ENCODE peak calls at places on chromosomes 7 and 10, in seven cellular contexts. B is PC-9, M is astrocyte of the spinal cord, C is cardiac muscle cell, I is GM12865, A is GM12864, U is psoas muscle. Q is an unnamed sample.
A peak's percentile ranks its signal among the peaks of the same experiment; 100 is the strongest.

GRCh38 chr7:139782932-139783331 is 5.1 kb upstream of the HIPK2 start:
- DNase-seq in M (no peak), B (no peak), A (no peak), I (no peak), C (no peak), U (no peak), Q (no peak)

GRCh38 chr7:121012170-121012874 is 23.8 kb downstream of the CPED1 start:
- DNase-seq in B (no peak), A (no peak), C (no peak), M (no peak), U (no peak), I (no peak), Q (no peak)

GRCh38 chr7:29877196-29877595 is 70.9 kb downstream of the WIPF3 start:
- DNase-seq in U (no peak), C (no peak), A (no peak), I (no peak), B (peak; percentile 64), M (peak; percentile 17), Q (peak; percentile 28)

GRCh38 chr7:80467069-80467468 is 44.8 kb downstream of the GNAT3 start:
- DNase-seq in I (no peak), U (no peak), B (no peak), A (no peak), M (peak; percentile 48), C (peak; percentile 49), Q (peak; percentile 58)

GRCh38 chr10:89398003-89398749 is 5.8 kb downstream of the IFIT1 start:
- DNase-seq in C (no peak), M (peak; percentile 5), U (no peak), I (no peak), A (no peak), B (no peak), Q (peak; percentile 84)

GRCh38 chr10:71435571-71436267 is 39.0 kb downstream of the CDH23 start:
- DNase-seq in U (no peak), B (no peak), A (no peak), M (no peak), I (no peak), C (no peak), Q (no peak)

GRCh38 chr7:118327179-118327578 is 102.7 kb downstream of the ANKRD7 start:
- DNase-seq in B (no peak), C (no peak), A (no peak), U (no peak), M (no peak), I (no peak), Q (no peak)

GRCh38 chr7:82444220-82445049 is 858 bp upstream of the CACNA2D1 start:
- DNase-seq in C (peak; percentile 28), U (no peak), I (peak; percentile 9), B (peak; percentile 55), A (no peak), M (no peak), Q (peak; percentile 10)

GRCh38 chr10:26044123-26044749 is 110.2 kb downstream of the MYO3A start:
- DNase-seq in C (peak; percentile 48), I (no peak), B (no peak), U (no peak), A (no peak), M (no peak), Q (no peak)

GRCh38 chr7:147578196-147578595 is 1012.4 kb upstream of the C7orf33 start:
- DNase-seq in A (no peak), B (no peak), I (no peak), M (no peak), C (no peak), U (no peak), Q (no peak)

GRCh38 chr7:74542558-74543117 is 88.9 kb downstream of the GTF2IRD1 start:
- DNase-seq in A (no peak), U (peak; percentile 71), C (no peak), B (no peak), M (no peak), I (no peak), Q (peak; percentile 14)

GRCh38 chr10:91313761-91314520 is 93.5 kb downstream of the PCGF5 start:
- DNase-seq in U (no peak), C (no peak), B (no peak), A (no peak), I (no peak), M (peak; percentile 77), Q (peak; percentile 85)

GRCh38 chr10:78717200-78717599 is 351.6 kb upstream of the ZMIZ1 start:
- DNase-seq in U (no peak), I (no peak), B (peak; percentile 50), M (peak; percentile 59), C (no peak), A (no peak), Q (peak; percentile 12)

GRCh38 chr7:74029991-74030415 is 2.0 kb downstream of the ELN start:
- DNase-seq in M (no peak), C (peak; percentile 81), A (no peak), B (no peak), U (peak; percentile 56), I (no peak), Q (no peak)

GRCh38 chr7:112150823-112151641 is 55.2 kb downstream of the DOCK4 start:
- DNase-seq in A (no peak), I (no peak), C (no peak), U (no peak), M (peak; percentile 40), B (no peak), Q (no peak)

GRCh38 chr10:128066954-128067382 is 59.3 kb downstream of the MKI67 start:
- DNase-seq in B (no peak), A (no peak), C (no peak), M (no peak), U (no peak), I (no peak), Q (no peak)

GRCh38 chr7:69982197-69982596 is 383.9 kb downstream of the AUTS2 start:
- DNase-seq in B (no peak), C (peak; percentile 28), I (no peak), M (peak; percentile 40), A (no peak), U (no peak), Q (peak; percentile 17)

GRCh38 chr7:102389810-102390209 is 6.4 kb upstream of the PRKRIP1 start:
- DNase-seq in U (no peak), I (peak; percentile 77), M (no peak), C (no peak), B (no peak), A (peak; percentile 44), Q (no peak)

GRCh38 chr10:71080381-71081228 is 131.8 kb upstream of the UNC5B start:
- DNase-seq in I (no peak), M (no peak), A (no peak), B (no peak), U (no peak), C (no peak), Q (no peak)

GRCh38 chr7:17939111-17939669 is 1.1 kb downstream of the SNX13 start:
- DNase-seq in I (peak; percentile 10), C (no peak), U (no peak), B (peak; percentile 60), A (no peak), M (peak; percentile 47), Q (peak; percentile 46)

GRCh38 chr7:12968836-12969422 is 281.5 kb downstream of the ARL4A start:
- DNase-seq in U (no peak), C (no peak), M (no peak), A (no peak), I (no peak), B (no peak), Q (no peak)

GRCh38 chr10:112344261-112344660 is 29.7 kb upstream of the ACSL5 start:
- DNase-seq in A (no peak), M (no peak), B (no peak), U (no peak), I (no peak), C (no peak), Q (no peak)

GRCh38 chr10:92291921-92292860 is 1.2 kb downstream of the MARCHF5 start:
- DNase-seq in I (peak; percentile 84), U (peak; percentile 61), A (peak; percentile 44), B (peak; percentile 45), M (peak; percentile 53), C (peak; percentile 60), Q (peak; percentile 70)

GRCh38 chr7:74194686-74195085 is 15.1 kb upstream of the LAT2 start:
- DNase-seq in C (no peak), I (no peak), U (peak; percentile 34), B (no peak), A (no peak), M (no peak), Q (no peak)

GRCh38 chr10:117461766-117462423 is 80.7 kb upstream of the EMX2 start:
- DNase-seq in B (peak; percentile 88), U (peak; percentile 81), A (no peak), M (peak; percentile 85), I (no peak), C (no peak), Q (peak; percentile 84)

GRCh38 chr7:123054357-123055133 is 59.0 kb upstream of the TAS2R16 start:
- DNase-seq in A (no peak), C (peak; percentile 84), M (no peak), I (peak; percentile 13), B (no peak), U (no peak), Q (no peak)

GRCh38 chr7:41027428-41028115 is 675.3 kb downstream of the INHBA start:
- DNase-seq in U (no peak), I (no peak), B (peak; percentile 88), A (no peak), C (no peak), M (peak; percentile 96), Q (peak; percentile 87)

DNA sequence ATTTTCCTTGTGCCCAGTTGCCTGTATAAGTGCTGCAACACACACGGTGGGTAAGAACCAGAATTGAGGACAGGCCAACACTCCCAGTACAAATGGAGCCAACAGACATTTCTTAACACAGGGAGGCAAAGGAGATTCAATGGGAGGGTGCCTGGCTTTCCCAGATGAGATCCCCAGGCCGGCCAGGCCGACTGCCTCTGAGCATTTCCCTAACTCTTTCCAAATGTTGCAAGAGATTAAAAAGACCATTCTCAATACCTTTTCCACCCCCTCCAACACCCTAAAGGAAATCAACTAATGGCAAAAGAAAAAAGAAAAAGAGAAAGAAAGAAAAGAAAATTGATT is 3.9 kb downstream of the HOXA11 start:
- DNase-seq in U (no peak), M (no peak), C (no peak), B (no peak), A (no peak), I (no peak), Q (no peak)
- H3K4me3 ChIP-seq in U (no peak overlapping the region), M (no peak overlapping the region), C (no peak overlapping the region), B (no peak overlapping the region), A (no peak overlapping the region), I (no peak overlapping the region), Q (no peak overlapping the region)

DNA sequence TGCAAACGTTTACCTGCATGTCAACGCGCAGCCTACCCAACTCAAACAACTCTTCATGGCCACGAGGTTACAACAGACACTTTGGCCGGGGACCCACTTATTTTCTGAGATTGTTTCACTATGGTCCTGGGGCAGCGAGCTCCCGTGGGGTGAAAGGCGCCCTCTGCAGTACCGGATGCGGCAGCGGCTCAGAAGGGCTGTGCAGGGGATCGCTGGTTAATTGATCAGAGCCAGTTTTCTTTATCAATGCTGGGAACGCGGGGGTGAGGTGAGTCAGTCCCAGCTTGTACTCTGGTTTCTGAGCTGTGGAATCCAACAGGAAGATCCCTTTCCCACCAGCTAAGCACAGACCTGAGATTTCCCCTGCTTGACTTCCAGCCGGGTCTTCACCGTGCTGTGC is 366.5 kb upstream of the KLF6 start:
- DNase-seq in A (no peak), C (peak; percentile 13), I (no peak), M (peak; percentile 5), B (no peak), U (no peak), Q (no peak)
- TF ChIP-seq CTCF in A (no peak), C (peak; percentile 17), I (no peak), M (peak; percentile 17), B (no peak), U (no peak), Q (no peak)

GRCh38 chr7:151008511-151009323 is 15.6 kb downstream of the ATG9B start:
- DNase-seq in B (peak; percentile 26), M (no peak), A (no peak), I (peak; percentile 80), C (no peak), U (peak; percentile 85), Q (peak; percentile 60)
- H3K4me3 ChIP-seq in B (no peak overlapping the region), M (no peak overlapping the region), A (no peak overlapping the region), I (peak overlapping the region; percentile 12), C (no peak overlapping the region), U (no peak overlapping the region), Q (peak overlapping the region; percentile 29)

GRCh38 chr7:636396-636795 is 90.1 kb upstream of the DNAAF5 start:
- DNase-seq in U (no peak), M (no peak), A (no peak), I (no peak), B (no peak), C (peak; percentile 7), Q (peak; percentile 39)
- TF ChIP-seq CTCF in U (peak; percentile 54), M (peak; percentile 48), A (no peak), I (no peak), B (no peak), C (peak; percentile 57), Q (peak; percentile 53)